ENCODE peak calls at places on chromosomes 12 and 14, in ten cellular contexts. C, K, J, I, B, L, Y, M, N and U are unnamed samples.
A peak's percentile ranks its signal among the peaks of the same experiment; 100 is the strongest.

GRCh38 chr12:122840580-122841513 is 5.6 kb downstream of the HIP1R start:
- DNase-seq in C (no peak), K (no peak), J (no peak), I (peak; percentile 45), B (no peak), L (no peak), Y (no peak), M (peak; percentile 18), N (no peak), U (no peak)

GRCh38 chr12:77166711-77167110 is 101.3 kb upstream of the E2F7 start:
- DNase-seq in C (no peak), K (no peak), J (no peak), I (no peak), B (no peak), L (no peak), Y (no peak), M (no peak), N (no peak), U (no peak)

GRCh38 chr12:121946313-121947025 is 28.1 kb downstream of the CFAP251 start:
- DNase-seq in C (no peak), K (no peak), J (no peak), I (no peak), B (no peak), L (no peak), Y (no peak), M (no peak), N (no peak), U (no peak)

GRCh38 chr14:91244501-91244901 is at the start of gene GPR68:
- DNase-seq in C (no peak), K (no peak), J (no peak), I (no peak), B (no peak), L (peak; percentile 52), Y (no peak), M (peak; percentile 70), N (no peak), U (peak; percentile 46)

GRCh38 chr12:78928200-78929074 is 63.9 kb downstream of the SYT1 start:
- DNase-seq in C (no peak), K (no peak), J (no peak), I (no peak), B (peak; percentile 36), L (no peak), Y (no peak), M (no peak), N (peak; percentile 52), U (peak; percentile 49)

GRCh38 chr12:51307655-51308593 is 16.1 kb downstream of the BIN2 start:
- DNase-seq in C (peak; percentile 15), K (no peak), J (no peak), I (no peak), B (peak; percentile 95), L (no peak), Y (no peak), M (no peak), N (peak; percentile 82), U (peak; percentile 55)

GRCh38 chr14:73750161-73750901 is 36.1 kb upstream of the PNMA1 start:
- DNase-seq in C (no peak), K (no peak), J (no peak), I (peak; percentile 73), B (no peak), L (no peak), Y (no peak), M (no peak), N (no peak), U (no peak)

GRCh38 chr12:51887476-51888315 is at the start of gene ANKRD33:
- DNase-seq in C (peak; percentile 73), K (no peak), J (no peak), I (no peak), B (no peak), L (no peak), Y (peak; percentile 79), M (no peak), N (no peak), U (no peak)

GRCh38 chr12:97075583-97076268 is 168.7 kb downstream of the NEDD1 start:
- DNase-seq in C (no peak), K (no peak), J (no peak), I (no peak), B (no peak), L (no peak), Y (no peak), M (no peak), N (peak; percentile 65), U (no peak)

GRCh38 chr14:99118046-99118721 is 153.8 kb downstream of the BCL11B start:
- DNase-seq in C (no peak), K (no peak), J (no peak), I (no peak), B (no peak), L (no peak), Y (no peak), M (no peak), N (no peak), U (no peak)

GRCh38 chr12:119781804-119782203 is 95.3 kb downstream of the CIT start:
- DNase-seq in C (no peak), K (no peak), J (no peak), I (no peak), B (no peak), L (no peak), Y (no peak), M (no peak), N (no peak), U (no peak)

GRCh38 chr14:71961972-71962371 is 29.7 kb downstream of the RGS6 start:
- DNase-seq in C (no peak), K (no peak), J (no peak), I (no peak), B (no peak), L (no peak), Y (no peak), M (no peak), N (no peak), U (no peak)

GRCh38 chr14:71970272-71970671 is 38.0 kb downstream of the RGS6 start:
- DNase-seq in C (no peak), K (no peak), J (no peak), I (no peak), B (no peak), L (no peak), Y (no peak), M (no peak), N (no peak), U (no peak)

GRCh38 chr14:71966528-71966927 is 34.3 kb downstream of the RGS6 start:
- DNase-seq in C (no peak), K (no peak), J (no peak), I (no peak), B (no peak), L (no peak), Y (no peak), M (no peak), N (no peak), U (no peak)

GRCh38 chr14:71967709-71968108 is 35.5 kb downstream of the RGS6 start:
- DNase-seq in C (no peak), K (no peak), J (no peak), I (no peak), B (no peak), L (no peak), Y (no peak), M (no peak), N (no peak), U (no peak)
- H3K27me3 ChIP-seq in C (no peaks in the 10 kb centered on the region), K (no peaks in the 10 kb centered on the region), J (no peaks in the 10 kb centered on the region), I (no peaks in the 10 kb centered on the region), B (no peaks in the 10 kb centered on the region), L (no peaks in the 10 kb centered on the region), Y (no peaks in the 10 kb centered on the region), M (no peaks in the 10 kb centered on the region), N (no peaks in the 10 kb centered on the region), U (no peaks in the 10 kb centered on the region)

GRCh38 chr14:33696165-33696564 is 254.7 kb downstream of the EGLN3 start:
- DNase-seq in C (no peak), K (no peak), J (no peak), I (no peak), B (no peak), L (no peak), Y (no peak), M (no peak), N (no peak), U (no peak)

GRCh38 chr14:33691907-33692306 is 259.0 kb downstream of the EGLN3 start:
- DNase-seq in C (no peak), K (no peak), J (no peak), I (no peak), B (no peak), L (no peak), Y (no peak), M (no peak), N (no peak), U (no peak)

GRCh38 chr14:33692762-33693161 is 258.1 kb downstream of the EGLN3 start:
- DNase-seq in C (no peak), K (no peak), J (no peak), I (no peak), B (no peak), L (no peak), Y (no peak), M (no peak), N (peak; percentile 79), U (no peak)

GRCh38 chr14:33689680-33690079 is 261.2 kb downstream of the EGLN3 start:
- DNase-seq in C (no peak), K (no peak), J (no peak), I (no peak), B (no peak), L (no peak), Y (no peak), M (no peak), N (no peak), U (no peak)

DNA sequence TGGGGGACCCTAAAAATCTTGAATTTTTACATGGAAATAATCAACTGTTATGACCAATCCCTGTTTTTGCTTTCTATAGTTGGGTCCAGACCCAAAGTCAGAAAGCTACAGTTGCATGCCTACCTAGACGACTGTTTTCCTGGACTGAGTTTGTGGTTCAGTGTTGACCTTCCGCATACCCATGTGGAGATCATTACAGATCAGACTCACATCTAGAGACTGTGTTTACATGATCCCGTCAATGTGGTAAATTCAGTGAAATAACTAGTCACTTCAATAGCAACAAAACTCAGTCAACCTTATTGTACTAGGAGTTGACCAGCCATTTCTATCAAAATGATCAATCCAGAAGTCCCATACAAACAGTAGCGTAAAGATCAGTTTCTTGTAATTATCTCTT is 257.6 kb downstream of the EGLN3 start:
- DNase-seq in C (no peak), K (no peak), J (no peak), I (no peak), B (no peak), L (no peak), Y (no peak), M (no peak), N (peak; percentile 73), U (no peak)
- H3K4me3 ChIP-seq in C (no peak overlapping the region), K (no peak overlapping the region), J (no peak overlapping the region), I (no peak overlapping the region), B (no peak overlapping the region), L (no peak overlapping the region), Y (no peak overlapping the region), M (no peak overlapping the region), N (no peak overlapping the region), U (no peak overlapping the region)

DNA sequence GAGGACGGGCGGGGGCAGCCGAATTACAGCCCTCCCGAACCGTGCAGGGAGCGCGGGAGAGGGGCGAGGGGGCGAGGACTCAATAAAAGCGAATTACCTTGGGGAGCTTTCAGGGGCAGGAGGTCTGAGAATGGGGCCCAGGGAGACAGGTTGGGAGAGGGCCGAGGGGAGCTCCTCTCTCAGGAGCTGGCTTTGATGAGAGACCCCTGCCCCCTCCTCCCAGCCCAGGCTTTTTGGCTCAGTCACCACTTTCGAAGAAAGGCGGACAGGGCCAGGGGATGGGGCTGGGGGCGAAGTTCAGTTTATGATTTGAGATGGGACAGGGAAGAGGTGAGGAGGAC is 783 bp downstream of the HOXC9 start:
- DNase-seq in C (no peak), K (no peak), J (no peak), I (no peak), B (no peak), L (no peak), Y (no peak), M (no peak), N (no peak), U (no peak)
- H3K27me3 ChIP-seq in C (no peaks in the 10 kb centered on the region), K (no peaks in the 10 kb centered on the region), J (peaks cover 100% of the 10 kb centered on the region), I (peaks cover 5% of the 10 kb centered on the region), B (no peaks in the 10 kb centered on the region), L (peaks cover 100% of the 10 kb centered on the region), Y (peaks cover 97% of the 10 kb centered on the region), M (no peaks in the 10 kb centered on the region), N (peaks cover 32% of the 10 kb centered on the region), U (peaks cover 98% of the 10 kb centered on the region)

GRCh38 chr12:109475121-109475520 is 2.0 kb downstream of the KCTD10 start:
- DNase-seq in C (no peak), K (no peak), J (no peak), I (no peak), B (no peak), L (no peak), Y (no peak), M (no peak), N (no peak), U (no peak)
- H3K4me3 ChIP-seq in C (no peak overlapping the region), K (no peak overlapping the region), J (no peak overlapping the region), I (no peak overlapping the region), B (no peak overlapping the region), L (peak overlapping the region; percentile 86), Y (peak overlapping the region; percentile 98), M (peak overlapping the region; percentile 97), N (no peak overlapping the region), U (peak overlapping the region; percentile 97)